ENCODE peak calls at places on chromosomes 12 and 14, in four cellular contexts. R, U, E and S are unnamed samples.

GRCh38 chr14:94176808-94177207 is 2.7 kb downstream of the PPP4R4 start:
- DNase-seq in R (no peak), U (no peak), E (no peak), S (no peak)

GRCh38 chr12:28242129-28242887 is 52.1 kb downstream of the CCDC91 start:
- DNase-seq in R (no peak), U (no peak), E (no peak), S (no peak)

GRCh38 chr14:72291908-72292688 is 359.9 kb downstream of the RGS6 start:
- DNase-seq in R (peak; percentile 15), U (peak; percentile 31), E (peak; percentile 76), S (peak; percentile 31)

GRCh38 chr12:100248886-100249285 is 18.0 kb downstream of the DEPDC4 start:
- DNase-seq in R (no peak), U (no peak), E (peak; percentile 74), S (no peak)

GRCh38 chr12:3827301-3828000 is 45.7 kb downstream of the PARP11 start:
- DNase-seq in R (no peak), U (no peak), E (no peak), S (peak; percentile 38)

GRCh38 chr12:45989857-45990467 is 412 bp downstream of the SCAF11 start:
- DNase-seq in R (peak; percentile 19), U (peak; percentile 60), E (peak; percentile 78), S (no peak)

GRCh38 chr12:77060883-77061240 is 4.5 kb downstream of the E2F7 start:
- DNase-seq in R (no peak), U (no peak), E (no peak), S (peak; percentile 53)

GRCh38 chr12:104669057-104669770 is 212.5 kb downstream of the CHST11 start:
- DNase-seq in R (no peak), U (peak; percentile 71), E (no peak), S (no peak)

GRCh38 chr12:66279127-66279712 is 23.1 kb upstream of the HELB start:
- DNase-seq in R (peak; percentile 33), U (peak; percentile 15), E (peak; percentile 51), S (no peak)

GRCh38 chr12:65649126-65649525 is 175.2 kb upstream of the HMGA2 start:
- DNase-seq in R (peak; percentile 98), U (no peak), E (peak; percentile 98), S (no peak)

GRCh38 chr12:4947297-4947696 is 37.6 kb downstream of the KCNA1 start:
- DNase-seq in R (no peak), U (no peak), E (no peak), S (no peak)

GRCh38 chr14:99679543-99679942 is 4.6 kb upstream of the CYP46A1 start:
- DNase-seq in R (no peak), U (no peak), E (no peak), S (no peak)

GRCh38 chr12:107967170-107967569 is 161.9 kb upstream of the WSCD2 start:
- DNase-seq in R (no peak), U (no peak), E (peak; percentile 6), S (no peak)

GRCh38 chr14:79356040-79356439 is 855.3 kb downstream of the DIO2 start:
- DNase-seq in R (no peak), U (no peak), E (no peak), S (no peak)

GRCh38 chr14:69105326-69105725 is 47.6 kb downstream of the DCAF5 start:
- DNase-seq in R (peak; percentile 13), U (no peak), E (peak; percentile 92), S (no peak)
- H3K9ac ChIP-seq in R (no peak overlapping the region), U (no peak overlapping the region), E (no peak overlapping the region), S (no peak overlapping the region)

GRCh38 chr12:49795654-49796105 is 32.5 kb downstream of the NCKAP5L start:
- DNase-seq in R (no peak), U (no peak), E (no peak), S (no peak)

GRCh38 chr12:49796155-49796554 is 32.1 kb downstream of the NCKAP5L start:
- DNase-seq in R (no peak), U (no peak), E (no peak), S (no peak)

GRCh38 chr12:49797452-49797782 is 30.8 kb downstream of the NCKAP5L start:
- DNase-seq in R (no peak), U (no peak), E (no peak), S (no peak)

GRCh38 chr12:49798248-49798647 is 30.0 kb downstream of the NCKAP5L start:
- DNase-seq in R (no peak), U (no peak), E (no peak), S (no peak)

DNA sequence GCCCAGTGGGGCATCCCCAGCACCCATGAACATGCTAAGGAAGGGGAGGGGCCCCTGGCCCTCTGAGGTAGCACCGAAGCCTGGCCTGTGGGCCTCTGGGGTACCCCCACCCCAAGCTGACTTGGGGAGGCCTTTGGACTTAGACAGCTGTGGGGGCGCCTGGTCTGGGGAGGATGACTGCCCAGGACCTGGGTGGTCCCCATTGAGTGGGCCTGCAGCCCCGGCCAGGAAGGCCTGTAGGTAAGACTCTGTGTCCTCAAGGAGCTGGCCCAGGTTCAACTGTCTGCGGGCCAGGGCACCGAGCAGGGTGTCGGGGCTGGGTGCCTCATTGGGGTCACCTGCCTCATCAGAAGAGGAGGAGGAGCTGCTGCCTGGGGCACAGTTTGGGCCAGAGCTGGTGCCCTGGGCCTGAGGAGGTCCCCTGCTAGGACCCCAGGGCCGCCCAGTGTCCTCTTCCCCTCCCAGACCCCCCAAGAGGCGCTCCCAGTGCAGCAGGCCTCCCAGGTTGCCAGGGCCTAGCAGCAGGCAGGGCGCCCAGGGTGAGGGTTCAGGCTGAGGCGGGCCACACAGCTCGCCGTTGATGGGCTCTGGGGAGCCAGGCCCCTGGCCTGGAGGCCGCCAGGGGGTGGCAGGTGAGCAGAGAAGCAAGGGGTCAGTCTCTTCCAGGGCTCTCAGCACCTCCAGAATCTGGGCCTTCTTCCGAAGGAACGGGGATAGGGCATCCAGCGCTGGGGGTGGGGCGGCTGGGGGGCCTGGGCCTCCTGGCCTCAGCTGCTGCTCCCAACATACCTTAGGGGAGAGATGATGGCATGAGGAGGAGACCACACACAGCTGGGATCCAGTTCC is 31.4 kb downstream of the NCKAP5L start:
- DNase-seq in R (no peak), U (no peak), E (no peak), S (no peak)
- H3K9ac ChIP-seq in R (no peak overlapping the region), U (no peak overlapping the region), E (no peak overlapping the region), S (no peak overlapping the region)

DNA sequence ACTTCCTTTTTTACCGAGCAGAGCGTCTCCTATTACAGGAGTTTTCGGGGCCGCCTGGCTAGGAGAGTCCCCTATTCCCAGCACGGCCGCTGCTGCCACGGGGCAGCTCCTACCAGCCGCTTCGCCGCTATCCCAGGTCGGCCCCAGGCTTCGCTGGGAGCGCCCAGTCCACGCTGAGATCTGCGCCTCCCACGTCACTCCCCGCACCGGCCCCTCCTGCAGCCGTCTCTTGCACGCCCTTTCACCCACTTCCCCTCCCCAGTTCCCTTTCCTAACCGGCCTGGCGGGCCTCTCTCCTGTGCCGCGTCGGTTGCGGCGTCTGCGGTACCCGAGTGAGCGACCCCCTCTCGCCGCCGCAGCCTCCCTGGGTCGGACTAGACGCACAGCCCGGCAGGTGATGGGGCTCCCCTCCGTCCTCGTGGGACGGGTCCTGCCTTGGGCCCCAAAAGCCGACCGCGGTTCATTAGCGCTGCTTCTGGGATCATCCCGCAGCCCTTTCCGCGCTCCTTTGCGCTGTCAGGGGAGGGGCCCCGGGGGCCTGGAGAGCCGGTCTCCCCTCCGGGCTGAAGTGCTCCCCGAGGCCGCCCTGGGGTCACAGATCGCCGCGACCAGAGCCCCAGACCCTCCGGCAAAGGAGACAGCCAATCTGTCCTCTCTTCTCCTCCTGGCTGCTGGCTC is 1318.4 kb downstream of the TMEM121 start:
- DNase-seq in R (no peak), U (peak; percentile 58), E (no peak), S (no peak)
- H3K9ac ChIP-seq in R (no peak overlapping the region), U (peak overlapping the region; percentile 55), E (no peak overlapping the region), S (peak overlapping the region; percentile 86)

GRCh38 chr12:2187195-2187963 is 134.6 kb downstream of the CACNA1C start:
- DNase-seq in R (no peak), U (no peak), E (no peak), S (no peak)
- H3K9ac ChIP-seq in R (no peak overlapping the region), U (no peak overlapping the region), E (no peak overlapping the region), S (no peak overlapping the region)

GRCh38 chr14:96906434-96906833 is 109.3 kb downstream of the VRK1 start:
- DNase-seq in R (no peak), U (no peak), E (no peak), S (no peak)

GRCh38 chr14:96904201-96904600 is 107.0 kb downstream of the VRK1 start:
- DNase-seq in R (no peak), U (no peak), E (no peak), S (no peak)

GRCh38 chr14:96903444-96904023 is 106.4 kb downstream of the VRK1 start:
- DNase-seq in R (no peak), U (no peak), E (no peak), S (no peak)

GRCh38 chr14:96905065-96905464 is 107.9 kb downstream of the VRK1 start:
- DNase-seq in R (no peak), U (no peak), E (no peak), S (no peak)

GRCh38 chr14:96905825-96906224 is 108.6 kb downstream of the VRK1 start:
- DNase-seq in R (no peak), U (no peak), E (no peak), S (no peak)
- H3K9ac ChIP-seq in R (no peak overlapping the region), U (no peak overlapping the region), E (no peak overlapping the region), S (no peak overlapping the region)

GRCh38 chr14:103118019-103118662 is 5.1 kb upstream of the TNFAIP2 start:
- DNase-seq in R (no peak), U (no peak), E (peak; percentile 28), S (no peak)
- H3K9ac ChIP-seq in R (no peak overlapping the region), U (no peak overlapping the region), E (no peak overlapping the region), S (no peak overlapping the region)

GRCh38 chr12:1660304-1661187 is 30.3 kb upstream of the ADIPOR2 start:
- DNase-seq in R (no peak), U (no peak), E (peak; percentile 53), S (no peak)
- H3K9ac ChIP-seq in R (no peak overlapping the region), U (no peak overlapping the region), E (no peak overlapping the region), S (no peak overlapping the region)

DNA sequence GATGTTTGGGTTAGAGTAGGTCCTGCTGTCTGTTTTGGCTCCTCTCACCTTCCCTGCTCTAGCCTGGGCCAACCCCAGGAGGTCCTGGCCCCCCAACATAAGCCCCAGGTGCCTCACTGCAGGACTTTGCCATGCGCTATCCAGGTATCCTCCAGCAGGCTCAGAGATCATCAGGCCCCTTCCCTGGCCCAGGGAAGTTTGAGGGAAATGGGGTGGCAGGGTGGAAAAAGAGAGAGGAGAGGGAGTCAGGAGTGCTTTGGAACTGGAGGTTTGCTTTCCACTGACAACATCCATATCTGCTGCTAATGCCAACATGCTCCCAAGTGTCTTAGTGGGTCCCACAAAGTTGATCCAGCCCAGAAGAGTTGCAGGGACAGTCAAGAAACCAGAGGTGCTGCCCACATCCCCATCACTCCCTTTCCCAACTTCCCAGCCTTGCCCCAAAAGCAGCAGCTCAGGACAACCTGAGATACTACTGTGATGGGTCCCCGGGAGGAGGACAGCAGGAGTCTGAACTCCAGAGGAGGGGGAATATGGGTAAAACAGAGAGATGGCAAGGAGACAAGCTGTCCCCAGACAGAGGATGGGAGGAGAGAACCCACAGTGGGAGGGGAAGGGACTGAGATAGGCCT is 677 bp downstream of the TNS2 start:
- DNase-seq in R (no peak), U (no peak), E (no peak), S (no peak)
- H3K9ac ChIP-seq in R (peak overlapping the region; percentile 75), U (peak overlapping the region; percentile 76), E (peak overlapping the region; percentile 95), S (no peak overlapping the region)